ENCODE peak calls at places on chromosomes 3 and 15, in ten cellular contexts. Q is ascending aorta; J is psoas muscle; W is lower lobe of right lung; O is heart left ventricle; U is astrocyte; V is endodermal cell; A is CD8-positive, alpha-beta memory T cell; P is tibial nerve; E is neural progenitor cell. C is an unnamed sample.
A peak's percentile ranks its signal among the peaks of the same experiment; 100 is the strongest.

GRCh38 chr3:71303627-71304260 is 279.8 kb downstream of the FOXP1 start:
- DNase-seq in O (no peak), A (no peak), V (no peak), P (no peak), W (no peak), J (no peak), U (no peak), E (no peak), Q (no peak), C (no peak)

GRCh38 chr3:112519424-112520001 is 20.2 kb upstream of the BTLA start:
- DNase-seq in V (peak; percentile 47), Q (no peak), J (no peak), E (peak; percentile 69), O (peak; percentile 29), W (no peak), U (peak; percentile 55), P (no peak), A (no peak), C (no peak)

GRCh38 chr3:179375091-179375999 is 27.8 kb downstream of the MFN1 start:
- DNase-seq in V (no peak), W (no peak), J (no peak), U (no peak), A (no peak), O (no peak), P (no peak), E (no peak), Q (no peak), C (no peak)

GRCh38 chr15:41205315-41205714 is 25.2 kb downstream of the EXD1 start:
- DNase-seq in E (no peak), J (no peak), U (no peak), V (no peak), A (no peak), Q (no peak), W (no peak), P (no peak), O (no peak), C (no peak)

GRCh38 chr3:187255314-187255713 is 36.2 kb downstream of the MASP1 start:
- DNase-seq in U (no peak), P (no peak), V (no peak), O (no peak), E (no peak), J (no peak), Q (no peak), A (no peak), W (no peak), C (no peak)

GRCh38 chr15:22903961-22904534 is 65.6 kb downstream of the NIPA2 start:
- DNase-seq in Q (no peak), P (no peak), U (no peak), E (no peak), J (no peak), W (no peak), O (no peak), V (no peak), A (no peak), C (no peak)

GRCh38 chr15:56532766-56533455 is 68.0 kb upstream of the MNS1 start:
- DNase-seq in W (no peak), O (no peak), U (peak; percentile 15), E (no peak), J (no peak), P (no peak), A (no peak), V (no peak), Q (no peak), C (no peak)

GRCh38 chr3:50599115-50599715 is 12.4 kb downstream of the CISH start:
- DNase-seq in P (no peak), V (no peak), O (no peak), A (no peak), Q (no peak), J (no peak), U (no peak), W (no peak), E (no peak), C (no peak)

GRCh38 chr15:96264801-96265515 is 65.5 kb upstream of the NR2F2 start:
- DNase-seq in O (no peak), W (no peak), J (no peak), Q (no peak), U (peak; percentile 72), V (no peak), E (no peak), P (no peak), A (no peak), C (no peak)

GRCh38 chr15:90435652-90436337 is 47.8 kb downstream of the IQGAP1 start:
- DNase-seq in O (no peak), W (no peak), E (no peak), P (no peak), J (no peak), Q (no peak), A (no peak), V (no peak), U (peak; percentile 25), C (no peak)

GRCh38 chr3:117788086-117788485 is 1078.5 kb downstream of the TUSC7 start:
- DNase-seq in O (no peak), E (peak; percentile 63), J (no peak), P (no peak), U (peak; percentile 93), Q (no peak), A (no peak), V (no peak), W (no peak), C (no peak)

GRCh38 chr3:2098398-2099027 is at the start of gene CNTN4:
- DNase-seq in E (peak; percentile 97), J (peak; percentile 59), P (peak; percentile 56), U (no peak), A (no peak), W (peak; percentile 82), Q (peak; percentile 88), O (peak; percentile 56), V (peak; percentile 95), C (no peak)

GRCh38 chr3:69200384-69201068 is 78.1 kb upstream of the LMOD3 start:
- DNase-seq in O (peak; percentile 18), P (no peak), E (peak; percentile 31), V (no peak), J (no peak), A (no peak), U (peak; percentile 59), W (no peak), Q (no peak), C (peak; percentile 7)

GRCh38 chr3:167740961-167741587 is 5.6 kb downstream of the SERPINI1 start:
- DNase-seq in W (no peak), E (peak; percentile 56), U (no peak), V (peak; percentile 82), O (no peak), J (no peak), Q (no peak), P (no peak), A (no peak), C (no peak)

GRCh38 chr15:66780172-66780972 is 78.3 kb downstream of the SMAD6 start:
- DNase-seq in J (no peak), Q (peak; percentile 83), O (no peak), W (no peak), E (no peak), U (peak; percentile 91), V (no peak), A (no peak), P (no peak), C (no peak)

GRCh38 chr3:99951701-99952100 is 134.0 kb downstream of the CMSS1 start:
- DNase-seq in V (no peak), U (no peak), Q (no peak), P (no peak), J (no peak), E (no peak), A (no peak), O (no peak), W (no peak), C (no peak)

DNA sequence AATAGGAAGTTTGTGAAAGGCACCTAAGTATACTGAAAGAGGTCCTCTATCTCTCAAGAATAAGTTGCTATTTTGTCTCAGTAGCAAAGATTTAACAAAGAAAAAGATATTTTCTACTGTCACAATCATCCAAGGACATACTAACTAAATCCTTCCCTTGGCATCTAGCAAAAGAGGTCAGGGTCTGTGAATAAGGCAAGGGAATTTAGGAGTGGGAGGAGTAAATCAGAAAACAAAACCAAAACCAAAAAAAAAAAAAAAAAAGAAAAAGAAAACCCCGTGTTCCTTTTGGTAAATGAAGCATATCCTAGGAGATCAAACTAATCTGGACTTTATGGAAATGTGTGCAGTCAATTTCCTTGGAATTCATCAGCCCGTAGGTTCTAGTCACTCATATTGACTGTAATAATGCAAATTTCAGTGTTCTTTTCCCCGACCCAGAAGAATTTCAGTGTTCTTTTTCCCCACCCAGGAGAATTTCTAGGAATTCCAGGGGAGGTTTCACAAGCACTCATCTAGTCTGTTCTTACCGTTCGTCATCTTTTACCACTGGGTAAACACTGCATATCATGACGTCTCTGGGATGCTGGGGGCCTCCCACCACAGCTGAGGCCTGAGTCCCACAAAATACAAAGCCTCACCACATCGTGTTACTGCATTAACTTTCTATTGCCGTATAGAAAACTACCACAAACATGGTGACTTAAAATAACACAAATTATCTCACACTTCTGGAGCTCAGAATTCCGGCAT is 113.8 kb upstream of the CCDC54 start:
- DNase-seq in E (no peak), P (no peak), O (no peak), Q (no peak), V (no peak), J (no peak), W (no peak), U (no peak), A (no peak), C (no peak)
- H3K4me3 ChIP-seq in E (no peak overlapping the region), P (no peak overlapping the region), O (peak overlapping the region; percentile 16), Q (no peak overlapping the region), V (no peak overlapping the region), J (peak overlapping the region; percentile 33), W (no peak overlapping the region), U (no peak overlapping the region), A (no peak overlapping the region), C (no peak overlapping the region)

DNA sequence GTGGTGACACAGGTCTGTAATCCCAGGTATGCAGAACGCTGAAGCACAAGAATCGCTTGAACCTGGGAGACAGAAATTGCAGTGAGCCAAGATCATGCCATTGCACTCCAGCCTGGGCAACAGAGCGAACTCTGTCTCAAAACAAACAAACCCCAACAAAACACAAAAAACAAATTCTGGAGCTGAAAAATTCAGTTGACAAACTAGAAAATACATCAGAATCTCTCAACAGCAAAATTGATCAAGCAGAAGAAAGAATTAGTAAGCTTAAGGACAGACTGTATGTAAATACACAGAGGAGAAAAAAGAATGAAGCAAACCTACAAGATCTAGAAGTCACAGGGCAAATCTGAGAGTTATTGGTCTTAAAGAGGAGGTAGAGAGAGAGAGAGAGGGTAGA is 25.3 kb downstream of the NCBP2 start:
- DNase-seq in U (no peak), E (no peak), W (no peak), O (no peak), Q (no peak), J (no peak), A (no peak), P (no peak), V (no peak), C (no peak)
- H3K4me1 ChIP-seq in U (no peaks in the 10 kb centered on the region), E (no peaks in the 10 kb centered on the region), W (no peaks in the 10 kb centered on the region), O (no peaks in the 10 kb centered on the region), Q (no peaks in the 10 kb centered on the region), J (no peaks in the 10 kb centered on the region), A (no peaks in the 10 kb centered on the region), P (no peaks in the 10 kb centered on the region), V (no peaks in the 10 kb centered on the region), C (no peaks in the 10 kb centered on the region)

GRCh38 chr3:119759962-119760361 is 21.9 kb upstream of the NR1I2 start:
- DNase-seq in J (no peak), V (no peak), E (no peak), U (no peak), O (no peak), P (no peak), W (no peak), A (no peak), Q (no peak), C (no peak)
- H3K4me3 ChIP-seq in J (no peak overlapping the region), V (no peak overlapping the region), E (no peak overlapping the region), U (no peak overlapping the region), O (no peak overlapping the region), P (no peak overlapping the region), W (no peak overlapping the region), A (no peak overlapping the region), Q (no peak overlapping the region), C (no peak overlapping the region)

GRCh38 chr3:188948658-188949400 is 222.9 kb upstream of the TPRG1 start:
- DNase-seq in W (no peak), O (no peak), U (peak; percentile 99), P (no peak), Q (no peak), V (peak; percentile 64), A (no peak), E (no peak), J (no peak), C (peak; percentile 58)
- H3K4me1 ChIP-seq in W (peaks cover 66% of the 10 kb centered on the region), O (peaks cover 43% of the 10 kb centered on the region), U (peaks cover 33% of the 10 kb centered on the region), P (no peaks in the 10 kb centered on the region), Q (peaks cover 32% of the 10 kb centered on the region), V (no peaks in the 10 kb centered on the region), A (no peaks in the 10 kb centered on the region), E (peaks cover 12% of the 10 kb centered on the region), J (peaks cover 44% of the 10 kb centered on the region), C (peaks cover 44% of the 10 kb centered on the region)

C was measured in gastrocnemius medialis.